ENCODE peak calls at places on chromosomes 16 and 17, in four cellular contexts. O is colonic mucosa, E is PC-3, F is fibroblast of the aortic adventitia. Q is an unnamed sample.

GRCh38 chr17:8366231-8366630 is 10.3 kb downstream of the KRABD2 start:
- DNase-seq in O (no peak), E (peak), F (peak), Q (peak)

GRCh38 chr16:83356986-83357385 is 450.8 kb upstream of the HSBP1 start:
- DNase-seq in O (no peak), E (no peak), F (no peak), Q (no peak)

GRCh38 chr16:85417156-85417860 is 195.8 kb upstream of the GSE1 start:
- DNase-seq in O (no peak), E (no peak), F (no peak), Q (no peak)

GRCh38 chr16:4954714-4955113 is 3.4 kb upstream of the SEC14L5 start:
- DNase-seq in O (no peak), E (no peak), F (no peak), Q (no peak)

GRCh38 chr16:28168991-28169554 is 42.7 kb downstream of the XPO6 start:
- DNase-seq in O (no peak), E (no peak), F (no peak), Q (no peak)

GRCh38 chr17:17177186-17177585 is 28.9 kb downstream of the PLD6 start:
- DNase-seq in O (no peak), E (no peak), F (no peak), Q (no peak)

GRCh38 chr17:32822996-32823395 is 53.9 kb downstream of the MYO1D start:
- DNase-seq in O (no peak), E (no peak), F (no peak), Q (no peak)

GRCh38 chr16:31200821-31201510 is 1.6 kb downstream of the PYCARD start:
- DNase-seq in O (peak), E (peak), F (no peak), Q (peak)

GRCh38 chr17:79808763-79809529 is 12.1 kb upstream of the CBX8 start:
- DNase-seq in O (peak), E (peak), F (no peak), Q (peak)

GRCh38 chr16:53964145-53964544 is 260.2 kb downstream of the FTO start:
- DNase-seq in O (no peak), E (no peak), F (no peak), Q (no peak)

GRCh38 chr17:63848834-63849689 is 6.6 kb upstream of the SMARCD2 start:
- DNase-seq in O (peak), E (peak), F (peak), Q (no peak)
- TF ChIP-seq CTCF in O (peak), E (peak), F (peak), Q (peak)

DNA sequence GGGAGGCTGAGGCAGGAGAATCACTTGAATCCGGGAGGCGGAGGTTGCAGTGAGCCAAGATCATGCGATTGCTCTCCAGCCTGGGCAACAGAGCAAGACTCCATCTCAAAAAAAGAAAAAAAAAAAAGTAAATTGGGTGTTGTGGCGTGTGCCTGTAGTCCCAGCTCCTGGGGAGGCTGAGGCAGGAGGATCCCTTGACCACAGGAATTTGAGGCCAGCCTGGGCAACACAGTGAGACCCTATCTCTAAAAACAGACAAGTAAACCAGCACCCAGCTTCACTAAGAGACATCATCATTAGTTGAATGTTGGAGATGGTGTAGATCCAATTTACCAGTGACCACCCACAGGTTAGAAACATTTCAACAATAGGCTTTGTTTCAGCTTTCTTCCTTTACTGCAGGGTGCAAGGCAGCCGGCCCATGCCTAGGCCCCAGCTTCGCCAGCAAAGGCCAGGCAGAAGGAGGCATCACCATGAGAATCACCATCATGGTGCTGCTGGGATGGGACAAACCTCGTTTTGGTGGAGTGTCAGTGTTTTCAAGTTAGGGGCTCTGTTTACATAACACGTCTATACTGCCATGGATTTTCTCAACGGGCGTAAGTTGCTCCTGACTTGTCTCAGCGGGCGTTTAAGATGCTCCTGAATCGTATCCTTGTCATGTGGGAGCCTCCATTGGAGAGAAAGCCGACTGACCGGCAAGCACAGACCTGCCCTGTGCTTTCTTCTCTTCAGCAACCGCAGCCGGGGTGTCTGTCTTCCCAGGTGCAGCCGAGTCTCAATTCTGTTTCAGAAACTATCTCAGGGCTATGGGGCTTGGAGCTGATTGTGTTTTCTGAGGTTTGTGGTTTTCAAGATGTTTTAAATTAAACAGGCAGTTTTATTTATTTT is 7.3 kb downstream of the TCF25 start:
- DNase-seq in O (no peak), E (no peak), F (no peak), Q (no peak)
- TF ChIP-seq CTCF in O (no peak), E (no peak), F (no peak), Q (no peak)

DNA sequence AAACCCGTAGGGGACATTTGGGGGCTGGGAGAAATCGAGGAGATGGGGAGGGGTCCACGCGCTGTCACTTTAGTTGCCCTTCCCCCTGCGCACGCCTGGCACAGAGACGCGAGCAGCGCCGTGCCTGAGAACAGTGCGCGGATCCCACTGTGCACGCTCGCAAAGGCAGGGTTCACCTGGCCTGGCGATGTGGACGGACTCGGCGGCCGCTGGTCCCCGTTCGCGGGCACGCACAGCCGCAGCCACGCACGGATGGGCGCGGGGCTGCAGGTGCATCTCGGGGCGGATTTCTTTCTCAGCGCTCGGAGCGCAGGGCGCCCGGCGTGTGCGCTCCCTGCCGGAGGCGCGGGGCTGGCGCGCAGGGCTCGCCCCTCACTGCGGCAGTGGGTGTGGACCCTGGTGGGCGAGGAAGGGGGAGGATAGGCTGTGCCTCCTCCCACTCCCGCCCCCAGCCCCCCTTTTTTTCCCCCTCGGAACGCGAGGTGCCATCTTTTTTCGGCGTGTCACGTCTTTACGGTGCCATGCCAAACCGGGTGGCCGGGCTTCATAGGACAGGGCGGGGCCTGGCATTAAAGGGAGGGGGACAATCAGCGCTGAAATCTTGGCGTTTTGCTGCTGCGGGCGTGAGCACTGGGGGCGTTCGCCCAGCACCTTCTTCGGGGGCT is 1.1 kb downstream of the MAPT start:
- DNase-seq in O (no peak), E (peak), F (no peak), Q (no peak)
- TF ChIP-seq CTCF in O (no peak), E (peak), F (no peak), Q (no peak)

GRCh38 chr17:81821603-81822311 is 11.3 kb downstream of the MCRIP1 start:
- DNase-seq in O (peak), E (peak), F (peak), Q (peak)
- TF ChIP-seq CTCF in O (peak), E (peak), F (peak), Q (peak)

GRCh38 chr16:9971907-9972306 is 210.3 kb downstream of the GRIN2A start:
- DNase-seq in O (no peak), E (no peak), F (no peak), Q (no peak)

GRCh38 chr16:9965079-9965478 is 217.1 kb downstream of the GRIN2A start:
- DNase-seq in O (no peak), E (no peak), F (no peak), Q (no peak)

GRCh38 chr16:9966569-9967157 is 215.6 kb downstream of the GRIN2A start:
- DNase-seq in O (no peak), E (peak), F (peak), Q (no peak)

GRCh38 chr16:9970796-9971195 is 211.4 kb downstream of the GRIN2A start:
- DNase-seq in O (no peak), E (no peak), F (no peak), Q (no peak)

DNA sequence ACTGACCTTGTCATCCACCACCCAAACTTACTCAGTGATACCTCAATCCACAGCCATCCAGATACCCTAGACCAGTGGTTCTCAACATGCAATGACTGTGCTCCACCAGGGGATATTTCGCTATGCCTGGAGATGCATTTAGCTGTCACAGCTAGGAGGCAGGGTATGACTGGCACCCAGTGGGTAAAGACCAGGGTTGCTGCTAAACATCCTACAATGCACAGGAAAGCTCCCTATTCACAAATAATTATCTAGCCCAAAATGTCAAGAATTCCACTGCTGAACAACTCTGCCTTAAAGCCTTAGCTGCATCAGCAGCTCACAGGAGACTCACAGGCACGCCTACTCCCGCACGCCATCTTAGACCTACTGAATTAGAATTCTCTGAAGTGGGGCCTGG is 212.6 kb downstream of the GRIN2A start:
- DNase-seq in O (no peak), E (no peak), F (no peak), Q (no peak)
- TF ChIP-seq CTCF in O (no peak), E (no peak), F (no peak), Q (no peak)

GRCh38 chr16:48378836-48379235 is 6.4 kb downstream of the SIAH1 start:
- DNase-seq in O (no peak), E (no peak), F (no peak), Q (no peak)
- TF ChIP-seq CTCF in O (no peak), E (no peak), F (no peak), Q (no peak)

GRCh38 chr16:89921131-89921698 is 1.9 kb upstream of the TUBB3 start:
- DNase-seq in O (no peak), E (no peak), F (no peak), Q (no peak)
- TF ChIP-seq CTCF in O (no peak), E (no peak), F (no peak), Q (no peak)